ENCODE peak calls at places on chromosomes 2 and 18, in ten cellular contexts. One of them, this sample, is unnamed.

GRCh38 chr2:105919826-105920225 is 175.1 kb downstream of the NCK2 start:
- DNase-seq in adrenal gland: no peak
- DNase-seq in GM10248: no peak
- DNase-seq in A549: peak
- DNase-seq in H9: no peak
- DNase-seq in ovary: no peak
- DNase-seq in epithelial cell of esophagus: peak
- DNase-seq in RWPE1: peak
- DNase-seq in GM12865: peak
- DNase-seq in astrocyte of the spinal cord: peak
- DNase-seq in this sample: peak

GRCh38 chr18:54392621-54393023 is 34.9 kb downstream of the C18orf54 start:
- DNase-seq in ovary: no peak
- DNase-seq in adrenal gland: no peak
- DNase-seq in astrocyte of the spinal cord: peak
- DNase-seq in A549: peak
- DNase-seq in RWPE1: peak
- DNase-seq in GM12865: peak
- DNase-seq in epithelial cell of esophagus: peak
- DNase-seq in GM10248: peak
- DNase-seq in H9: no peak
- DNase-seq in this sample: peak

GRCh38 chr2:98086491-98087446 is at the start of gene VWA3B:
- DNase-seq in GM10248: peak
- DNase-seq in H9: peak
- DNase-seq in astrocyte of the spinal cord: peak
- DNase-seq in adrenal gland: peak
- DNase-seq in epithelial cell of esophagus: peak
- DNase-seq in A549: peak
- DNase-seq in ovary: peak
- DNase-seq in RWPE1: peak
- DNase-seq in GM12865: peak
- DNase-seq in this sample: peak

GRCh38 chr2:10550206-10551001 is 102.3 kb upstream of the ODC1 start:
- DNase-seq in RWPE1: no peak
- DNase-seq in GM12865: no peak
- DNase-seq in epithelial cell of esophagus: no peak
- DNase-seq in astrocyte of the spinal cord: no peak
- DNase-seq in H9: no peak
- DNase-seq in GM10248: no peak
- DNase-seq in A549: no peak
- DNase-seq in ovary: no peak
- DNase-seq in adrenal gland: peak
- DNase-seq in this sample: no peak

GRCh38 chr2:108414945-108415344 is 34.1 kb upstream of the GCC2 start:
- DNase-seq in epithelial cell of esophagus: no peak
- DNase-seq in GM12865: no peak
- DNase-seq in RWPE1: no peak
- DNase-seq in astrocyte of the spinal cord: no peak
- DNase-seq in GM10248: no peak
- DNase-seq in adrenal gland: no peak
- DNase-seq in H9: no peak
- DNase-seq in ovary: no peak
- DNase-seq in A549: no peak
- DNase-seq in this sample: no peak

GRCh38 chr2:38978504-38978903 is 88.8 kb downstream of the ARHGEF33 start:
- DNase-seq in A549: no peak
- DNase-seq in adrenal gland: no peak
- DNase-seq in ovary: no peak
- DNase-seq in RWPE1: no peak
- DNase-seq in GM12865: no peak
- DNase-seq in GM10248: no peak
- DNase-seq in H9: no peak
- DNase-seq in epithelial cell of esophagus: no peak
- DNase-seq in astrocyte of the spinal cord: no peak
- DNase-seq in this sample: no peak

GRCh38 chr2:234835738-234836137 is 116.1 kb upstream of the SH3BP4 start:
- DNase-seq in GM12865: no peak
- DNase-seq in A549: no peak
- DNase-seq in H9: no peak
- DNase-seq in astrocyte of the spinal cord: no peak
- DNase-seq in RWPE1: no peak
- DNase-seq in epithelial cell of esophagus: no peak
- DNase-seq in GM10248: no peak
- DNase-seq in adrenal gland: peak
- DNase-seq in ovary: no peak
- DNase-seq in this sample: no peak

GRCh38 chr2:221444106-221444505 is 128.0 kb downstream of the EPHA4 start:
- DNase-seq in GM12865: no peak
- DNase-seq in adrenal gland: peak
- DNase-seq in RWPE1: peak
- DNase-seq in epithelial cell of esophagus: peak
- DNase-seq in A549: no peak
- DNase-seq in H9: no peak
- DNase-seq in astrocyte of the spinal cord: peak
- DNase-seq in GM10248: no peak
- DNase-seq in ovary: no peak
- DNase-seq in this sample: peak

GRCh38 chr2:43425659-43426058 is 170.2 kb downstream of the THADA start:
- DNase-seq in H9: no peak
- DNase-seq in A549: no peak
- DNase-seq in RWPE1: no peak
- DNase-seq in astrocyte of the spinal cord: no peak
- DNase-seq in GM10248: no peak
- DNase-seq in adrenal gland: no peak
- DNase-seq in ovary: no peak
- DNase-seq in epithelial cell of esophagus: no peak
- DNase-seq in GM12865: peak
- DNase-seq in this sample: no peak

GRCh38 chr18:63205791-63206252 is 113.7 kb downstream of the BCL2 start:
- DNase-seq in H9: no peak
- DNase-seq in GM12865: peak
- DNase-seq in A549: no peak
- DNase-seq in RWPE1: no peak
- DNase-seq in adrenal gland: no peak
- DNase-seq in epithelial cell of esophagus: no peak
- DNase-seq in ovary: no peak
- DNase-seq in GM10248: no peak
- DNase-seq in astrocyte of the spinal cord: no peak
- DNase-seq in this sample: no peak

GRCh38 chr18:70279470-70279869 is 9.4 kb upstream of the SOCS6 start:
- DNase-seq in A549: no peak
- DNase-seq in ovary: no peak
- DNase-seq in GM10248: no peak
- DNase-seq in H9: no peak
- DNase-seq in epithelial cell of esophagus: peak
- DNase-seq in adrenal gland: no peak
- DNase-seq in GM12865: no peak
- DNase-seq in RWPE1: no peak
- DNase-seq in astrocyte of the spinal cord: no peak
- DNase-seq in this sample: no peak

GRCh38 chr2:220962556-220962955 is 609.5 kb downstream of the EPHA4 start:
- DNase-seq in H9: no peak
- DNase-seq in RWPE1: no peak
- DNase-seq in astrocyte of the spinal cord: peak
- DNase-seq in GM12865: no peak
- DNase-seq in GM10248: no peak
- DNase-seq in epithelial cell of esophagus: no peak
- DNase-seq in ovary: no peak
- DNase-seq in A549: no peak
- DNase-seq in adrenal gland: no peak
- DNase-seq in this sample: no peak

GRCh38 chr2:62578837-62579640 is 73.0 kb upstream of the TMEM17 start:
- DNase-seq in A549: peak
- DNase-seq in RWPE1: peak
- DNase-seq in adrenal gland: no peak
- DNase-seq in astrocyte of the spinal cord: peak
- DNase-seq in GM12865: no peak
- DNase-seq in epithelial cell of esophagus: peak
- DNase-seq in GM10248: no peak
- DNase-seq in ovary: no peak
- DNase-seq in H9: no peak
- DNase-seq in this sample: peak

GRCh38 chr2:6294791-6295190 is 570.9 kb downstream of the CMPK2 start:
- DNase-seq in astrocyte of the spinal cord: no peak
- DNase-seq in epithelial cell of esophagus: no peak
- DNase-seq in ovary: no peak
- DNase-seq in GM12865: no peak
- DNase-seq in H9: no peak
- DNase-seq in RWPE1: no peak
- DNase-seq in adrenal gland: no peak
- DNase-seq in A549: no peak
- DNase-seq in GM10248: no peak
- DNase-seq in this sample: no peak

GRCh38 chr2:151556121-151556520 is 146.4 kb downstream of the RIF1 start:
- DNase-seq in A549: no peak
- DNase-seq in GM12865: no peak
- DNase-seq in astrocyte of the spinal cord: no peak
- DNase-seq in epithelial cell of esophagus: no peak
- DNase-seq in H9: no peak
- DNase-seq in RWPE1: no peak
- DNase-seq in GM10248: no peak
- DNase-seq in ovary: no peak
- DNase-seq in adrenal gland: no peak
- DNase-seq in this sample: no peak

GRCh38 chr2:942775-943460 is 7.7 kb upstream of the SNTG2 start:
- DNase-seq in epithelial cell of esophagus: no peak
- DNase-seq in RWPE1: no peak
- DNase-seq in GM10248: no peak
- DNase-seq in adrenal gland: no peak
- DNase-seq in H9: no peak
- DNase-seq in ovary: no peak
- DNase-seq in GM12865: no peak
- DNase-seq in astrocyte of the spinal cord: no peak
- DNase-seq in A549: no peak
- DNase-seq in this sample: no peak

GRCh38 chr2:219423656-219424378 is 5.6 kb downstream of the DES start:
- DNase-seq in RWPE1: no peak
- DNase-seq in epithelial cell of esophagus: no peak
- DNase-seq in GM12865: no peak
- DNase-seq in astrocyte of the spinal cord: no peak
- DNase-seq in H9: peak
- DNase-seq in ovary: peak
- DNase-seq in GM10248: no peak
- DNase-seq in A549: no peak
- DNase-seq in adrenal gland: no peak
- DNase-seq in this sample: no peak

GRCh38 chr18:45168883-45169585 is 446.2 kb upstream of the SLC14A2 start:
- DNase-seq in A549: no peak
- DNase-seq in adrenal gland: no peak
- DNase-seq in GM12865: no peak
- DNase-seq in astrocyte of the spinal cord: peak
- DNase-seq in GM10248: no peak
- DNase-seq in ovary: no peak
- DNase-seq in epithelial cell of esophagus: peak
- DNase-seq in RWPE1: peak
- DNase-seq in H9: no peak
- DNase-seq in this sample: peak

GRCh38 chr18:69968073-69968472 is 20.4 kb upstream of the CD226 start:
- DNase-seq in H9: peak
- DNase-seq in GM10248: no peak
- DNase-seq in A549: no peak
- DNase-seq in ovary: no peak
- DNase-seq in RWPE1: no peak
- DNase-seq in astrocyte of the spinal cord: no peak
- DNase-seq in GM12865: no peak
- DNase-seq in epithelial cell of esophagus: no peak
- DNase-seq in adrenal gland: no peak
- DNase-seq in this sample: no peak

GRCh38 chr2:25257931-25258771 is 83.6 kb downstream of the DNMT3A start:
- DNase-seq in H9: peak
- DNase-seq in GM10248: no peak
- DNase-seq in adrenal gland: no peak
- DNase-seq in RWPE1: no peak
- DNase-seq in epithelial cell of esophagus: no peak
- DNase-seq in ovary: no peak
- DNase-seq in A549: no peak
- DNase-seq in astrocyte of the spinal cord: no peak
- DNase-seq in GM12865: no peak
- DNase-seq in this sample: no peak
- TF ChIP-seq CTCF in H9: peak
- TF ChIP-seq CTCF in GM10248: no peak
- TF ChIP-seq CTCF in adrenal gland: no peak
- TF ChIP-seq CTCF in RWPE1: no peak
- TF ChIP-seq CTCF in epithelial cell of esophagus: no peak
- TF ChIP-seq CTCF in ovary: no peak
- TF ChIP-seq CTCF in A549: no peak
- TF ChIP-seq CTCF in astrocyte of the spinal cord: peak
- TF ChIP-seq CTCF in GM12865: no peak
- TF ChIP-seq CTCF in this sample: no peak

DNA sequence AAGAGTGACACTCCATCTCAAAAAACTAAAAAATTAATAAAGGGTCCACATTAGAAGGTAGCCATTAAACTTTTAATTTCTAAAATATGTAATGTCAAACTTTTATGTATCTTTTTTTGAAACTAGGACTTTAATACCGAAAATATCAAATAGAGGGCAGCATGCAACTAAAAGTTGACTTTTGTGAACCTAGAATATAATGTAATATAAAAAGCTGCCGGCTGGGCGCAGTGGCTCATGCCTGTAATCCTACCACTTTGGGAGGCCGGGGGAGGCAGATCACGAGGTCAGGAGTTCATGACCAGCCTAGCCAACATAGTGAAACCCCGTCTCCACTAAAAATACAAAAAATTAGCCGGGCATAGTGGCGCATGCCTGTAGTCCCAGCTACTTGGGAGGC is 62.8 kb downstream of the INO80D start:
- DNase-seq in RWPE1: no peak
- DNase-seq in astrocyte of the spinal cord: no peak
- DNase-seq in A549: no peak
- DNase-seq in GM10248: no peak
- DNase-seq in H9: no peak
- DNase-seq in GM12865: no peak
- DNase-seq in epithelial cell of esophagus: no peak
- DNase-seq in adrenal gland: peak
- DNase-seq in ovary: no peak
- DNase-seq in this sample: no peak
- TF ChIP-seq CTCF in RWPE1: no peak
- TF ChIP-seq CTCF in astrocyte of the spinal cord: no peak
- TF ChIP-seq CTCF in A549: no peak
- TF ChIP-seq CTCF in GM10248: no peak
- TF ChIP-seq CTCF in H9: peak
- TF ChIP-seq CTCF in GM12865: no peak
- TF ChIP-seq CTCF in epithelial cell of esophagus: no peak
- TF ChIP-seq CTCF in adrenal gland: peak
- TF ChIP-seq CTCF in ovary: no peak
- TF ChIP-seq CTCF in this sample: no peak

GRCh38 chr2:159152119-159152778 is 134.3 kb downstream of the WDSUB1 start:
- DNase-seq in A549: no peak
- DNase-seq in GM10248: no peak
- DNase-seq in epithelial cell of esophagus: no peak
- DNase-seq in ovary: no peak
- DNase-seq in GM12865: no peak
- DNase-seq in astrocyte of the spinal cord: no peak
- DNase-seq in adrenal gland: no peak
- DNase-seq in RWPE1: no peak
- DNase-seq in H9: no peak
- DNase-seq in this sample: no peak
- TF ChIP-seq CTCF in A549: no peak
- TF ChIP-seq CTCF in GM10248: no peak
- TF ChIP-seq CTCF in epithelial cell of esophagus: no peak
- TF ChIP-seq CTCF in ovary: no peak
- TF ChIP-seq CTCF in GM12865: no peak
- TF ChIP-seq CTCF in astrocyte of the spinal cord: no peak
- TF ChIP-seq CTCF in adrenal gland: no peak
- TF ChIP-seq CTCF in RWPE1: no peak
- TF ChIP-seq CTCF in H9: no peak
- TF ChIP-seq CTCF in this sample: no peak

GRCh38 chr2:64609229-64609994 is 44.3 kb downstream of the SERTAD2 start:
- DNase-seq in A549: peak
- DNase-seq in ovary: peak
- DNase-seq in RWPE1: no peak
- DNase-seq in H9: peak
- DNase-seq in GM12865: peak
- DNase-seq in astrocyte of the spinal cord: no peak
- DNase-seq in epithelial cell of esophagus: peak
- DNase-seq in GM10248: peak
- DNase-seq in adrenal gland: peak
- DNase-seq in this sample: no peak
- TF ChIP-seq CTCF in A549: peak
- TF ChIP-seq CTCF in ovary: peak
- TF ChIP-seq CTCF in RWPE1: peak
- TF ChIP-seq CTCF in H9: peak
- TF ChIP-seq CTCF in GM12865: peak
- TF ChIP-seq CTCF in astrocyte of the spinal cord: no peak
- TF ChIP-seq CTCF in epithelial cell of esophagus: no peak
- TF ChIP-seq CTCF in GM10248: peak
- TF ChIP-seq CTCF in adrenal gland: peak
- TF ChIP-seq CTCF in this sample: no peak